ENCODE peak calls at places on chromosomes 4 and X, in six cellular contexts. H is uterus, O is neural crest cell, B is lower leg skin, R is AG10803, Q is dorsolateral prefrontal cortex. N is an unnamed sample.

GRCh38 chrX:48816014-48816810 is 10.1 kb upstream of the ERAS start:
- DNase-seq in R (no peak), O (no peak), B (no peak), Q (no peak), H (no peak), N (no peak)

GRCh38 chr4:128600996-128601857 is 208.3 kb upstream of the JADE1 start:
- DNase-seq in O (no peak), R (peak; percentile 93), B (peak; percentile 62), H (peak; percentile 83), Q (no peak), N (peak; percentile 8)

GRCh38 chrX:115900425-115900824 is 270.1 kb upstream of the AGTR2 start:
- DNase-seq in Q (no peak), H (no peak), O (no peak), R (no peak), B (no peak), N (no peak)

GRCh38 chrX:87409113-87409841 is 108.3 kb upstream of the KLHL4 start:
- DNase-seq in H (peak; percentile 75), O (no peak), R (no peak), Q (no peak), B (peak; percentile 15), N (peak; percentile 22)

GRCh38 chrX:116204947-116205346 is 34.4 kb downstream of the AGTR2 start:
- DNase-seq in O (no peak), R (peak; percentile 5), H (no peak), B (no peak), Q (no peak), N (peak; percentile 24)

GRCh38 chr4:67229148-67229547 is 316.2 kb downstream of the CENPC start:
- DNase-seq in O (no peak), R (no peak), H (no peak), B (peak; percentile 20), Q (no peak), N (no peak)

GRCh38 chrX:2635366-2635765 is 55.7 kb upstream of the CD99 start:
- DNase-seq in Q (no peak), B (no peak), H (no peak), R (peak; percentile 70), O (no peak), N (no peak)

GRCh38 chr4:82247629-82248028 is 126.2 kb downstream of the HNRNPD start:
- DNase-seq in O (no peak), R (no peak), Q (no peak), H (no peak), B (no peak), N (no peak)

GRCh38 chr4:94298725-94299252 is 43.8 kb downstream of the HPGDS start:
- DNase-seq in B (no peak), R (no peak), Q (no peak), H (no peak), O (no peak), N (peak; percentile 46)

GRCh38 chrX:18935893-18936292 is 48.0 kb downstream of the PHKA2 start:
- DNase-seq in O (no peak), R (no peak), B (no peak), H (no peak), Q (no peak), N (peak; percentile 51)

GRCh38 chrX:150690126-150690525 is 3.1 kb upstream of the MTMR1 start:
- DNase-seq in H (no peak), Q (no peak), B (no peak), O (no peak), R (peak; percentile 93), N (no peak)

GRCh38 chr4:105352826-105353225 is 121.0 kb downstream of the PPA2 start:
- DNase-seq in B (no peak), O (no peak), H (no peak), R (no peak), Q (no peak), N (no peak)

GRCh38 chr4:87370071-87370470 is 20.9 kb downstream of the HSD17B11 start:
- DNase-seq in Q (no peak), R (no peak), O (no peak), H (no peak), B (no peak), N (no peak)

GRCh38 chr4:87377816-87378215 is 13.2 kb downstream of the HSD17B11 start:
- DNase-seq in R (no peak), H (no peak), O (no peak), B (no peak), Q (no peak), N (no peak)

DNA sequence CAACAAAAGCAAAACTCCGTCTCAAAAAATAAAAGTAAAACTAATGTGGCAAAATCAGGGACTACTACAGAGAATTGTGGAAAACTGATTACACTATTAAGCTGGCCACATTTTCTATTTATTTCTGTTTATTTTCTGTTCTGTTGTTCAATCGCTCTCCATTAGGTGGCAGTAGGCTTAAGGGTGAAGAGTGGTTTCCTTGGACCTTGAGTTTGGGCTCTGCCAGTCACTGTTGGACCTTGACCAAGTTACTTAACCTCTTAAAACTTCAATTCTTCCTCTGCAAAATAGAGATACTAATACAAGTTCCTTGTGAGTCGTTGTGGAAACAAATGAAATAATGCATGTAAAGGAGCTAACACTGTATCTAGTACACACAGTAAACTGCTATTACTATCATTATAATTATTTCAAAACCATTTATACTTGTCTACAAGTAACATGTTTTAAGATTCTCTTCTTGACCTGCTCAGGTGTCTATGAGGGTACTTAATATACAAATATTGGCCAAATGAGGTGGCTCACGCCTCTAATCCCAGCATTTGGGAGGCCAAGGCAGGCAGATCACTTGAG is 15.2 kb downstream of the HSD17B11 start:
- DNase-seq in R (peak; percentile 88), Q (no peak), O (no peak), B (no peak), H (peak; percentile 55), N (peak; percentile 44)
- TF ChIP-seq CTCF in R (peak; percentile 89), Q (peak; percentile 69), O (peak; percentile 79), B (no peak), H (peak; percentile 58), N (peak; percentile 49)

DNA sequence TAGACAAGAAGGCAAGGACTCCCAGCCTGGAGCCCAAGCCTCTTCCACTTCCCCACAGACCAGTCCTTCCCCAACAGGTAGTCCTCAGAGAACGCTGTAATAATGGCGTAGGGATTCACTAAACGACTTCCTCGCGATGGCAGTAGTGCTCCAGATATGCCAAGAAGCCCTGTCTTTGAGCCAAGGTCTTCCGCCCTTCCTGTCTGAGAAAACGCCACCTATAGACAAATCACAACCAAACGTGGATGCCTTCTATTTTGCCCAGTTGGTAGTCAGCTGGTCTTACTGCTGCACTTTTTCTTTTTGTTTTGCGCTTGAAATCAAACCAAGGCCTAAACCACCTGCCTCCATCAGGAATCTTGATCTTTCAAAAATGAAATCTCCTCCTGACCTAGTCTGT is 203.3 kb downstream of the OR13H1 start:
- DNase-seq in B (no peak), H (peak; percentile 66), Q (peak; percentile 72), O (no peak), R (no peak), N (no peak)
- TF ChIP-seq CTCF in B (no peak), H (peak; percentile 13), Q (peak; percentile 77), O (no peak), R (no peak), N (no peak)

GRCh38 chr4:84583871-84584373 is 995 bp downstream of the CDS1 start:
- DNase-seq in O (no peak), B (no peak), Q (no peak), R (no peak), H (no peak), N (no peak)
- TF ChIP-seq CTCF in O (peak; percentile 50), B (no peak), Q (no peak), R (no peak), H (no peak), N (no peak)

GRCh38 chr4:4425696-4426095 is 38.8 kb downstream of the NSG1 start:
- DNase-seq in H (no peak), R (no peak), Q (peak; percentile 38), O (no peak), B (no peak), N (no peak)

GRCh38 chr4:4427886-4428285 is 41.0 kb downstream of the NSG1 start:
- DNase-seq in R (no peak), O (no peak), Q (no peak), B (no peak), H (no peak), N (no peak)

GRCh38 chr4:4425119-4425690 is 38.3 kb downstream of the NSG1 start:
- DNase-seq in Q (no peak), O (no peak), B (no peak), H (no peak), R (no peak), N (no peak)

GRCh38 chr4:4427478-4427870 is 40.6 kb downstream of the NSG1 start:
- DNase-seq in O (no peak), R (no peak), B (no peak), H (no peak), Q (no peak), N (no peak)

DNA sequence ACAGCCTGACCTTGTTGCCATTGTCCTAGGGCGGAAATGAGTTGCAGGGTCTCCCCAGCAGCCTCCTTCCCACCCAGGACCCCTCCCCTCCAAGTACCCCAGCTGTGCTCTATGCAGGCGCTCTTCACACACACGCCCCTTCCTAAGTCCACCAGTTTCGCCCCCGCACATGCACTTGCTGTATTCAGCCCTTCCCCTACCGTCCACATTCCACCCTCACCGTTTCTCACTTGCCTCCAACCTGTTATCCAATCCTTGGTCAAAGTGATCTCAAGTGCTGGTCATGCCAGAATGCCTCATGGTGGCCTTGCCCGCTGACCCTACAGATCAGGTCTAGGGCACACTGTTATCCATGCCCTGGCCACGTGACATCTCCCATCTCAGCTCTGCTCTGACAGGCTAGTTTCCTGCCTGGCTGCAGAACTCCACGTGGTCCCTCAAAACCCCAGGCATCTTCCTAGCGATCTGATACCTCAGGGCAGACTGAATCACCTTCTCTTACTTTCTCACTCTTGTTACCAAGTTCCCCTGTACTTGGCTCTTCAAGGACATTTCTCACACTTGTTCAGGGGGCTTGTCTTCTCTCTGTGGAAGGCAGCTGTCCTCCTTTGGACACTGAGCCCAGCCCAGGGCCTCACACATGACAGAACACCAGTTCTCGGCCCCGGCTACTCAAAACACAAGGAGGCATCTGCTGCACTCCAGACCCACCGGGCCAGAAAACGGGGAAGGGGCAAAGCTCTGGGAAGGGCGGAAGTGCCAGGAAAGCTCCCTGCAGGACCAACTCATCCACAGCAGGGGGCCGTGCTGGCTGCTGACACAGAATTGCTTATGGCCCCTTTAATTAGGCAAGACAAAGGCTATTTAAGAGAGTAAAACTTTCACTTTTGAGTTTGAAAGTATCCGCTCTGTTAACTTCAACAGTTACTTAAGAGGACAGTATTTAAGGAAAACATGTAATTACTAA is 39.9 kb downstream of the NSG1 start:
- DNase-seq in R (no peak), B (no peak), Q (peak; percentile 30), O (no peak), H (no peak), N (no peak)
- TF ChIP-seq CTCF in R (no peak), B (no peak), Q (no peak), O (peak; percentile 21), H (no peak), N (no peak)

GRCh38 chr4:13599159-13599558 is 28.4 kb downstream of the BOD1L1 start:
- DNase-seq in Q (no peak), R (no peak), O (no peak), B (no peak), H (no peak), N (peak; percentile 18)
- TF ChIP-seq CTCF in Q (no peak), R (peak; percentile 28), O (peak; percentile 36), B (no peak), H (no peak), N (peak; percentile 11)

DNA sequence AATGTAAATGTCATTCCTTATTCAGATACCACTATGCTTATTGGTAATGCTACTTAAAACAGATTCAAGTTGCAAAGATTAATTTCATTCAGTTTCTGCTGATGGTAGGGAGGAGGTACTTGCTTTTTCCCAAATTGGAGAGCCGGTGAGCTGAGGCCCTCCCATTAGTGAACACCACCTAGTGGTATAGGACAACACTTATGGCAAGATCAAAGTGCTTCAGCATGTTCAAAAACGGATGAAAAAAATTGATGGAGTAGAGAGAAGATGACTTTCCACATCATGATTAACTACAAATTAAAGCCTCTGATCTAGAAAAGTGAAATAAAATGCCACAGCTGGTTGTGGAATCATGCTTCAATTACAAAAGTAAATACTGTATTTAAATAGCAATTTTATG is 112.9 kb downstream of the MBNL3 start:
- DNase-seq in R (no peak), H (no peak), Q (no peak), O (no peak), B (no peak), N (no peak)
- TF ChIP-seq CTCF in R (peak; percentile 11), H (no peak), Q (no peak), O (peak; percentile 53), B (no peak), N (peak; percentile 26)